ENCODE peak calls at places on chromosomes 4 and X, in four cellular contexts. P is stimulated activated CD4-positive, alpha-beta T cell treated with anti-CD3 and anti-CD28 coated beads, TNF-alpha, amount 100 ng/mL, for 48 hours; S is H54; X is A673. U is an unnamed sample.

GRCh38 chr4:68175562-68176155 is 46.0 kb upstream of the TMPRSS11F start:
- DNase-seq in P (peak), S (no peak), X (peak), U (peak)

GRCh38 chrX:151370906-151371305 is 26.1 kb upstream of the VMA21 start:
- DNase-seq in P (no peak), S (no peak), X (no peak), U (no peak)

GRCh38 chr4:107806196-107806595 is 18.5 kb upstream of the SGMS2 start:
- DNase-seq in P (no peak), S (no peak), X (no peak), U (no peak)

GRCh38 chr4:26741491-26741871 is 119.2 kb upstream of the STIM2 start:
- DNase-seq in P (no peak), S (no peak), X (peak), U (no peak)

GRCh38 chrX:107708762-107709161 is 66.8 kb downstream of the TSC22D3 start:
- DNase-seq in P (no peak), S (no peak), X (no peak), U (no peak)

GRCh38 chrX:100662791-100663190 is 18.8 kb downstream of the SRPX2 start:
- DNase-seq in P (no peak), S (no peak), X (no peak), U (no peak)

GRCh38 chrX:77949840-77950239 is 19.6 kb downstream of the PGAM4 start:
- DNase-seq in P (no peak), S (no peak), X (no peak), U (no peak)

GRCh38 chr4:53313510-53313909 is 52.4 kb downstream of the SCFD2 start:
- DNase-seq in P (no peak), S (no peak), X (peak), U (no peak)

GRCh38 chrX:153885968-153886903 is at the start of gene L1CAM:
- DNase-seq in P (no peak), S (peak), X (no peak), U (no peak)

GRCh38 chrX:9614016-9614415 is 149.2 kb downstream of the TBL1X start:
- DNase-seq in P (no peak), S (peak), X (no peak), U (no peak)

GRCh38 chr4:155040031-155040430 is 168.4 kb upstream of the NPY2R start:
- DNase-seq in P (no peak), S (no peak), X (no peak), U (no peak)

GRCh38 chrX:139932077-139932900 is 564 bp downstream of the ATP11C start:
- DNase-seq in P (peak), S (peak), X (peak), U (no peak)

GRCh38 chr4:119536572-119537528 is 91.8 kb downstream of the PDE5A start:
- DNase-seq in P (no peak), S (no peak), X (no peak), U (no peak)

GRCh38 chr4:154692311-154692818 is 51.4 kb upstream of the LRAT start:
- DNase-seq in P (no peak), S (no peak), X (no peak), U (no peak)

GRCh38 chrX:75781618-75782017 is 3.4 kb downstream of the MAGEE2 start:
- DNase-seq in P (no peak), S (no peak), X (no peak), U (no peak)

GRCh38 chrX:77415161-77415560 is 32.0 kb upstream of the FGF16 start:
- DNase-seq in P (no peak), S (no peak), X (peak), U (no peak)

GRCh38 chrX:129738466-129739308 is at the start of gene XPNPEP2:
- DNase-seq in P (no peak), S (no peak), X (peak), U (no peak)

GRCh38 chr4:157004279-157005161 is 32.9 kb upstream of the PDGFC start:
- DNase-seq in P (no peak), S (no peak), X (no peak), U (no peak)

GRCh38 chr4:148436512-148436911 is 5.7 kb downstream of the NR3C2 start:
- DNase-seq in P (no peak), S (no peak), X (no peak), U (no peak)

GRCh38 chr4:56728512-56728911 is 47.4 kb upstream of the HOPX start:
- DNase-seq in P (no peak), S (no peak), X (peak), U (no peak)

GRCh38 chr4:54439831-54440243 is 210.7 kb downstream of the PDGFRA start:
- DNase-seq in P (no peak), S (peak), X (peak), U (no peak)

GRCh38 chr4:168930413-168931196 is 79.5 kb downstream of the CBR4 start:
- DNase-seq in P (no peak), S (no peak), X (no peak), U (no peak)

GRCh38 chr4:186724861-186725419 is 1.3 kb upstream of the FAT1 start:
- DNase-seq in P (no peak), S (no peak), X (peak), U (no peak)

GRCh38 chr4:128974203-128974602 is 119.1 kb downstream of the SCLT1 start:
- DNase-seq in P (no peak), S (no peak), X (no peak), U (no peak)

GRCh38 chr4:7513731-7514130 is 79.0 kb upstream of the PSAPL1 start:
- DNase-seq in P (no peak), S (peak), X (peak), U (no peak)

GRCh38 chr4:124202106-124202505 is 510.4 kb downstream of the ANKRD50 start:
- DNase-seq in P (no peak), S (no peak), X (no peak), U (no peak)

GRCh38 chr4:139242511-139243051 is 37.4 kb downstream of the MGARP start:
- DNase-seq in P (no peak), S (no peak), X (no peak), U (no peak)

GRCh38 chr4:20421586-20421985 is 169.9 kb downstream of the SLIT2 start:
- DNase-seq in P (no peak), S (no peak), X (no peak), U (no peak)

GRCh38 chr4:150570123-150570522 is 11.8 kb upstream of the MAB21L2 start:
- DNase-seq in P (no peak), S (no peak), X (no peak), U (no peak)

GRCh38 chrX:19382500-19383145 is 38.9 kb downstream of the PDHA1 start:
- DNase-seq in P (peak), S (no peak), X (peak), U (no peak)

GRCh38 chr4:24965627-24966026 is 52.8 kb upstream of the CCDC149 start:
- DNase-seq in P (no peak), S (no peak), X (no peak), U (no peak)

GRCh38 chrX:10884246-10884645 is 226.9 kb upstream of the HCCS start:
- DNase-seq in P (no peak), S (no peak), X (peak), U (no peak)

GRCh38 chr4:121273191-121273590 is 107.6 kb downstream of the QRFPR start:
- DNase-seq in P (no peak), S (no peak), X (no peak), U (no peak)

GRCh38 chr4:42562016-42562415 is 94.9 kb downstream of the ATP8A1 start:
- DNase-seq in P (no peak), S (no peak), X (no peak), U (no peak)

GRCh38 chrX:117973175-117974075 is 143.2 kb downstream of the KLHL13 start:
- DNase-seq in P (no peak), S (no peak), X (peak), U (no peak)

GRCh38 chr4:836781-837301 is 10.9 kb upstream of the CPLX1 start:
- DNase-seq in P (no peak), S (no peak), X (no peak), U (no peak)

GRCh38 chr4:140943486-140943885 is 187.3 kb upstream of the TBC1D9 start:
- DNase-seq in P (no peak), S (no peak), X (no peak), U (no peak)

GRCh38 chr4:121952290-121952689 is 430 bp upstream of the TRPC3 start:
- DNase-seq in P (no peak), S (no peak), X (no peak), U (no peak)